ENCODE peak calls at places on chromosomes 3 and 15, in nine cellular contexts. I, Y, Q, C, G, H, Z, P and A are unnamed samples.
A peak's percentile ranks its signal among the peaks of the same experiment; 100 is the strongest.

GRCh38 chr15:101500865-101501551 is 11.5 kb upstream of the PCSK6 start:
- DNase-seq in I (no peak), Y (no peak), Q (no peak), C (no peak), G (no peak), H (no peak), Z (no peak), P (no peak), A (no peak)

GRCh38 chr15:95972136-95972553 is 358.4 kb upstream of the NR2F2 start:
- DNase-seq in I (peak; percentile 89), Y (peak; percentile 57), Q (no peak), C (peak; percentile 88), G (no peak), H (no peak), Z (no peak), P (no peak), A (no peak)

GRCh38 chr3:632571-633170 is 436.1 kb downstream of the CHL1 start:
- DNase-seq in I (peak; percentile 58), Y (peak; percentile 67), Q (no peak), C (peak; percentile 25), G (no peak), H (peak; percentile 59), Z (peak; percentile 65), P (peak; percentile 56), A (no peak)

GRCh38 chr3:182212479-182213076 is 500.9 kb downstream of the SOX2 start:
- DNase-seq in I (peak; percentile 97), Y (no peak), Q (no peak), C (peak; percentile 99), G (no peak), H (no peak), Z (peak; percentile 89), P (no peak), A (no peak)

GRCh38 chr15:88681610-88682221 is 42.9 kb downstream of the ISG20 start:
- DNase-seq in I (no peak), Y (no peak), Q (no peak), C (no peak), G (no peak), H (no peak), Z (peak; percentile 34), P (no peak), A (no peak)

GRCh38 chr3:139764936-139765335 is 87.2 kb upstream of the NMNAT3 start:
- DNase-seq in I (peak; percentile 93), Y (no peak), Q (no peak), C (peak; percentile 99), G (no peak), H (no peak), Z (no peak), P (no peak), A (no peak)

GRCh38 chr15:72835289-72835890 is 51.8 kb upstream of the ADPGK start:
- DNase-seq in I (peak; percentile 6), Y (peak; percentile 25), Q (peak; percentile 24), C (no peak), G (no peak), H (peak; percentile 7), Z (no peak), P (peak; percentile 42), A (no peak)

GRCh38 chr3:106913111-106913698 is 464.0 kb upstream of the CCDC54 start:
- DNase-seq in I (peak; percentile 6), Y (no peak), Q (no peak), C (peak; percentile 67), G (no peak), H (no peak), Z (no peak), P (peak; percentile 32), A (no peak)

GRCh38 chr15:52232327-52232726 is 41.1 kb upstream of the GNB5 start:
- DNase-seq in I (no peak), Y (no peak), Q (no peak), C (no peak), G (no peak), H (no peak), Z (no peak), P (no peak), A (no peak)

DNA sequence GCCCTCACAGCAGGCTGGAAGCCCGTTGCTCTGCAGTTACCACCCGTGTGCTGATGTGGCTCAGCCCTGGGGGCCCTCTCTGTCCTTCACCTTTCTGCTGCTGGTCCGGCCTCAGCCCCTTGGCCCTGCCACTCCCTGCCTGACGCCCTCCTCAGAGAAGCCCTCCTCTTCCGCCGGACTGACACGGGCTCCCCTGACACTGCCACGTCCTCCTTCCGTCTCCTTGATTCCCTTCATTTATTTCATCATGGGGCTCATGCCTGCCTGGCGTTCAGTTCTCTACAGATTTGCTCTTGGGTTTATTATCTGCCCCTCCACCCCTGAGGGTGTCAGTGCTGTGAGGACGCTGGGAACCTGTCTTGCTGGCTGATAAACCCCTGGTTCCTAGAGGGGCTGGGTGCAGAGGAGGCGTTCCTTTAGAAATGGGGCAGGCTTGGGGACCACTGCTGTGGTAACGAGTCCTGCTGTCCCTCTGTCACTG is 19.6 kb downstream of the FBLN2 start:
- DNase-seq in I (no peak), Y (no peak), Q (no peak), C (no peak), G (no peak), H (no peak), Z (no peak), P (no peak), A (no peak)
- TF ChIP-seq CTCF in I (no peak), Y (no peak), Q (no peak), C (no peak), G (no peak), H (no peak), Z (no peak), P (no peak), A (no peak)

GRCh38 chr15:45253330-45253729 is 1.3 kb downstream of the SLC28A2 start:
- DNase-seq in I (no peak), Y (peak; percentile 18), Q (no peak), C (no peak), G (no peak), H (peak; percentile 19), Z (no peak), P (no peak), A (no peak)
- TF ChIP-seq CTCF in I (peak; percentile 36), Y (peak; percentile 34), Q (no peak), C (no peak), G (no peak), H (peak; percentile 50), Z (peak; percentile 10), P (peak; percentile 49), A (peak; percentile 67)

DNA sequence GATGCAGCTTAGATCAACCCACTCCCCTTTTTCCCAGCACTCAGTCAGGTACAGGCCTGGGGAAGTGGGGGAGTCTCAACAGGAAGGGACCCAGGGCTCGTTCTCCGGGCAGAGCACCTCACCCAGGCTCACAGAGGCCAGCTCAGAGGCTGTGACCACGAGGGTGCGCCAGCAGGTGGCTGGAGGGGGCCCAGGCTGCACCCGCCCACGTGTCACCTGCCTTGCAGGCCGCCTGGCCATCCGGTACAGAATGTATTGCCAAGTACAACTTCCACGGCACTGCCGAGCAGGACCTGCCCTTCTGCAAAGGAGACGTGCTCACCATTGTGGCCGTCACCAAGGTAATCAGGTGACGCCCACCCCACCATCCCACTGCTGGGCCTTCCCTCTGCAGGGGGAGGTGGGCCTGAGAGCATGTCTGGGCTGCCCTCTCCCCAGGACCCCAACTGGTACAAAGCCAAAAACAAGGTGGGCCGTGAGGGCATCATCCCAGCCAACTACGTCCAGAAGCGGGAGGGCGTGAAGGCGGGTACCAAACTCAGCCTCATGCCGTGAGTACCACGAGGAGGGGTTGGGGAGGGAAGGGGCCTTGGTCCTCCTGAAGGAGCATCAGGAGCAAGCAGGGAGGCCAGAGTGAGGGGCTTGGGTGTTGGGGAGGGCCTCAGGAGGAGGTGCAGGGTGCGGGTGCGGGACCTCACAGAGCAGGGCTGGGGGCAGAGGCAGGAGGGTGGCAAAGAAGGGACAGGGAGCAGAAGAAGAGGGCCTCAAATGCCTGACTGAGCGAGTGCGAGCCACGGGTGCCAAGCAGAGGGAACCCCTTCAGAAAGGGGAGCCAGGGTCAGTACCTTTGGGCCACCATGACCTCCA is 14.0 kb upstream of the LMAN1L start:
- DNase-seq in I (no peak), Y (no peak), Q (no peak), C (no peak), G (no peak), H (peak; percentile 33), Z (no peak), P (no peak), A (no peak)
- TF ChIP-seq CTCF in I (no peak), Y (no peak), Q (no peak), C (no peak), G (no peak), H (no peak), Z (no peak), P (no peak), A (no peak)

DNA sequence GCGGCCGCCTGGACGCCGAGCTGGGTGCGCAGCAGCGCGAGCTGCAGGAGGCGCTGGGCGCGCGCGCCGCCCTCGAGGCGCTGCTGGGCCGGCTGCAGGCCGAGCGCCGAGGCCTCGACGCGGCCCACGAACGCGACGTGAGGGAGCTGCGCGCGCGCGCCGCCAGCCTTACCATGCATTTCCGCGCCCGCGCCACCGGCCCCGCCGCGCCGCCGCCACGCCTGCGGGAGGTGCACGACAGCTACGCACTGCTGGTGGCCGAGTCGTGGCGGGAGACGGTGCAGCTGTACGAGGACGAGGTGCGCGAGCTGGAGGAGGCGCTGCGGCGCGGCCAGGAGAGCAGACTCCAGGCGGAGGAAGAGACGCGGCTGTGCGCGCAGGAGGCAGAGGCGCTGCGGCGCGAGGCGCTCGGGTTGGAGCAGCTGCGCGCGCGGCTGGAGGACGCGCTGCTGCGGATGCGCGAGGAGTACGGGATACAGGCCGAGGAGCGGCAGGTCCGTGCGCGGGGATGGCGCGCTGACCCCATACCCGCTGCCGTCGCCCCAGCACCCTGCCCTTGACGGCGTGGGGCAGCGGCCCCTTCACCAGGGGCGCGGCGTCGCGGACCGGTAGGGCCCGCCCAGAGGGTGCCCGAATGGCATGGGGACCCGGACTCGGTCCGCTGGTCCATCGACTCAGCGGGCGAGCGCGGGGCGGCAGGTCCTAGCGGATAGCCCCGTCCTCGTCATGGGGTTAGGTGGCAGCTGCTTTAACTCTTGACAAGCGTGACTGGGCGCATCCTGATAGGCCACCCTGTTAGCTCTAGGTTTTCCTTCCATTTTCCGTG is 849 bp downstream of the SYNM start:
- DNase-seq in I (peak; percentile 61), Y (peak; percentile 37), Q (peak; percentile 79), C (peak; percentile 74), G (no peak), H (peak; percentile 48), Z (peak; percentile 76), P (peak; percentile 81), A (peak; percentile 73)
- TF ChIP-seq CTCF in I (no peak), Y (no peak), Q (no peak), C (no peak), G (no peak), H (no peak), Z (no peak), P (no peak), A (no peak)